ENCODE peak calls at places on chromosomes 6 and 20, in four cellular contexts. One of them, this sample, is unnamed.

GRCh38 chr20:8361008-8361652 is 229.1 kb downstream of the PLCB1 start:
- DNase-seq in neuronal stem cell: no peak
- DNase-seq in mesendoderm: peak
- DNase-seq in IMR-90: peak
- DNase-seq in this sample: no peak

GRCh38 chr6:71031912-71032311 is 75.1 kb upstream of the B3GAT2 start:
- DNase-seq in mesendoderm: no peak
- DNase-seq in neuronal stem cell: no peak
- DNase-seq in IMR-90: peak
- DNase-seq in this sample: no peak

GRCh38 chr20:63950701-63951397 is 5.4 kb downstream of the UCKL1 start:
- DNase-seq in IMR-90: no peak
- DNase-seq in mesendoderm: no peak
- DNase-seq in neuronal stem cell: no peak
- DNase-seq in this sample: no peak

GRCh38 chr6:75115501-75115900 is 90.4 kb downstream of the COL12A1 start:
- DNase-seq in IMR-90: peak
- DNase-seq in mesendoderm: peak
- DNase-seq in neuronal stem cell: peak
- DNase-seq in this sample: peak

GRCh38 chr6:69732045-69732444 is 64.8 kb downstream of the LMBRD1 start:
- DNase-seq in mesendoderm: no peak
- DNase-seq in neuronal stem cell: no peak
- DNase-seq in IMR-90: peak
- DNase-seq in this sample: no peak

GRCh38 chr20:50413088-50413500 is 97.1 kb upstream of the PTPN1 start:
- DNase-seq in IMR-90: no peak
- DNase-seq in neuronal stem cell: no peak
- DNase-seq in mesendoderm: no peak
- DNase-seq in this sample: peak

GRCh38 chr6:32177182-32177787 is 920 bp upstream of the RNF5 start:
- DNase-seq in mesendoderm: no peak
- DNase-seq in IMR-90: no peak
- DNase-seq in neuronal stem cell: no peak
- DNase-seq in this sample: no peak

GRCh38 chr6:91634791-91635190 is 1047.9 kb upstream of the MAP3K7 start:
- DNase-seq in neuronal stem cell: no peak
- DNase-seq in mesendoderm: peak
- DNase-seq in IMR-90: no peak
- DNase-seq in this sample: peak

GRCh38 chr6:17278289-17279061 is 2.7 kb upstream of the RBM24 start:
- DNase-seq in neuronal stem cell: no peak
- DNase-seq in mesendoderm: no peak
- DNase-seq in IMR-90: peak
- DNase-seq in this sample: no peak

GRCh38 chr6:151059612-151060095 is 180.1 kb upstream of the AKAP12 start:
- DNase-seq in neuronal stem cell: no peak
- DNase-seq in IMR-90: no peak
- DNase-seq in mesendoderm: no peak
- DNase-seq in this sample: no peak

GRCh38 chr6:138728672-138729071 is 44.9 kb upstream of the CCDC28A start:
- DNase-seq in mesendoderm: no peak
- DNase-seq in IMR-90: no peak
- DNase-seq in neuronal stem cell: no peak
- DNase-seq in this sample: no peak

DNA sequence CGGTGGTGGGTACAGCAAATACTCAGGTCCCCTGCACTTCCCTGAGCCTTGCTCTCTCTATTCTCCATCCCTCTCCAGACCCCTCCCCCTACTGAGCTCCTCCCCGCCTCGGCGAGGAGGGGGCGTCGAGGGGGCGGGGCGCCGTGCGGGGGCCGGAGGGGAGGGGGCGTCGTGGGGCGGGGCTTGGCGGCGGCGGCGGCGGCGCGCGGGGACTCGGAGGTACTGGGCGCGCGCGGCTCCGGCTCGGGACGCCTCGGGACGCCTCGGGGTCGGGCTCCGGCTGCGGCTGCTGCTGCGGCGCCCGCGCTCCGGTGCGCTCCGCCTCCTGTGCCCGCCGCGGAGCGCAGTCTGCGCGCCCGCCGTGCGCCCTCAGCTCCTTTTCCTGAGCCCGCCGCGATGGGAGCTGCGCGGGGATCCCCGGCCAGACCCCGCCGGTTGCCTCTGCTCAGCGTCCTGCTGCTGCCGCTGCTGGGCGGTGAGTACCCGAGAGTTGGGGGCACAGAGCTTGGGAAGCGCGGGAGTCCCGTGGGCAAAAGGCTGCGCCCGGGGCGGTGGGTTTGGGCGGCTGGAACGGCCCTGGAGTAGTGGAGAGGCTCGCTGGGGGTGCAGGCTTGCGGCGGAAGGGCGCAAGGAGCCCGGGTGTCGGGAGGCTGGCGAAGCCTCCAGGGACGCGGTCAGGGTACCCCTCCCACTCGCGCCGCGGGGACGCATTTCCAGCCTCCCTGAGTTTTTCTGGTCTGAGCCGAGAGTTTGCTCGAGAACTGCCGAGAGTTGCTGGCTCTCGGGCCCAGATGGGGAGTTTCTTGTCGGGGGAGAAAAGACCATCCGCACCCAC is at the start of gene PTK7:
- DNase-seq in mesendoderm: peak
- DNase-seq in IMR-90: peak
- DNase-seq in neuronal stem cell: peak
- DNase-seq in this sample: peak
- H2AK5ac ChIP-seq in mesendoderm: peak
- H2AK5ac ChIP-seq in IMR-90: peak
- H2AK5ac ChIP-seq in neuronal stem cell: peak
- H2AK5ac ChIP-seq in this sample: peak

GRCh38 chr6:121608270-121608669 is 172.8 kb downstream of the GJA1 start:
- DNase-seq in IMR-90: peak
- DNase-seq in neuronal stem cell: no peak
- DNase-seq in mesendoderm: no peak
- DNase-seq in this sample: no peak

GRCh38 chr6:121600389-121601233 is 165.2 kb downstream of the GJA1 start:
- DNase-seq in mesendoderm: no peak
- DNase-seq in neuronal stem cell: no peak
- DNase-seq in IMR-90: peak
- DNase-seq in this sample: no peak

GRCh38 chr6:121607716-121608115 is 172.3 kb downstream of the GJA1 start:
- DNase-seq in neuronal stem cell: no peak
- DNase-seq in IMR-90: no peak
- DNase-seq in mesendoderm: no peak
- DNase-seq in this sample: no peak

GRCh38 chr6:121597654-121598053 is 162.2 kb downstream of the GJA1 start:
- DNase-seq in IMR-90: peak
- DNase-seq in mesendoderm: no peak
- DNase-seq in neuronal stem cell: no peak
- DNase-seq in this sample: no peak

DNA sequence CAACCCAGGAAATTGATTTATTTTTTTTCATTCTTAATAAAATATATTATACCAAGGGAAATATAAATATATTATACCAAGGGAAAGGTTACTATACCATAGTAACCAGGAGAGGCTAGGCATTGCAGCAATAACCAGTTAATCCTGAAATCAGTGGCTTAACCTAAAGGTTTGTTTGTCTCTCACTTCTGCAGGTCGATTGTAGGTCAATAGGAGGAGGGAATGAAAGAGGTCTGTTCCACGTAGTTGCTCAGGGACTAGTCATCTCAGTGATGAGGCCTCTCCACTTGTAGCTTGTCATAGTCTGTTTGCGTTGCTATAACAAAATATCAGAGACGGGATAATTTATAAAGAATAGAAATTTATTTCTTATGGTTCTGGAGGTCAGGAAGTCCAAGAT is 168.0 kb downstream of the GJA1 start:
- DNase-seq in IMR-90: no peak
- DNase-seq in neuronal stem cell: no peak
- DNase-seq in mesendoderm: no peak
- DNase-seq in this sample: no peak
- H2AK5ac ChIP-seq in IMR-90: peak
- H2AK5ac ChIP-seq in neuronal stem cell: no peak
- H2AK5ac ChIP-seq in mesendoderm: no peak
- H2AK5ac ChIP-seq in this sample: no peak

DNA sequence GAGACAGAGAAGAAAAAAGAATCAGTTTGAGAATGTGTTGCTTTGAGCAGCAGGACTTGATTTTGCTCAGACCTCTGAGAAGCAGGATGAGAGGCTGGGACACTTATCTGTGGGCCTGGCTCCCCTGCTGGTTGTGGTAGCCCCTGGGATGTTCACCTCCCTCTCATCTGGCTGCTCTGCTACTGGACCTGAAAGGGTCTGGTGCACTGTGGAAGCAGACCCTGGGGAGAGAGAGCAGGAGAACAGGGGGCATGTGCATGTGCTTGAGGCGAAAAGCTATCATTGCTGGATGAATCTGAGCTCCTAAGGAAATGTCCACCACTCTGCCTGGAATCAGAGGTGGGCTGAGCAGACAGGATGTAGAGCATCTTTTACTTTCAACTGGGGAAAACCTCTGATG is 161.1 kb downstream of the SCP2D1 start:
- DNase-seq in IMR-90: no peak
- DNase-seq in neuronal stem cell: no peak
- DNase-seq in mesendoderm: no peak
- DNase-seq in this sample: no peak
- H2AK5ac ChIP-seq in IMR-90: no peak
- H2AK5ac ChIP-seq in neuronal stem cell: no peak
- H2AK5ac ChIP-seq in mesendoderm: no peak
- H2AK5ac ChIP-seq in this sample: no peak

GRCh38 chr20:16014436-16014835 is 558.8 kb downstream of the KIF16B start:
- DNase-seq in neuronal stem cell: no peak
- DNase-seq in mesendoderm: no peak
- DNase-seq in IMR-90: no peak
- DNase-seq in this sample: no peak

GRCh38 chr20:16011061-16011460 is 562.2 kb downstream of the KIF16B start:
- DNase-seq in IMR-90: no peak
- DNase-seq in mesendoderm: no peak
- DNase-seq in neuronal stem cell: no peak
- DNase-seq in this sample: no peak

GRCh38 chr20:16007978-16008377 is 565.3 kb downstream of the KIF16B start:
- DNase-seq in neuronal stem cell: no peak
- DNase-seq in IMR-90: no peak
- DNase-seq in mesendoderm: peak
- DNase-seq in this sample: no peak

GRCh38 chr20:16013631-16014030 is 559.6 kb downstream of the KIF16B start:
- DNase-seq in IMR-90: no peak
- DNase-seq in mesendoderm: no peak
- DNase-seq in neuronal stem cell: no peak
- DNase-seq in this sample: no peak

DNA sequence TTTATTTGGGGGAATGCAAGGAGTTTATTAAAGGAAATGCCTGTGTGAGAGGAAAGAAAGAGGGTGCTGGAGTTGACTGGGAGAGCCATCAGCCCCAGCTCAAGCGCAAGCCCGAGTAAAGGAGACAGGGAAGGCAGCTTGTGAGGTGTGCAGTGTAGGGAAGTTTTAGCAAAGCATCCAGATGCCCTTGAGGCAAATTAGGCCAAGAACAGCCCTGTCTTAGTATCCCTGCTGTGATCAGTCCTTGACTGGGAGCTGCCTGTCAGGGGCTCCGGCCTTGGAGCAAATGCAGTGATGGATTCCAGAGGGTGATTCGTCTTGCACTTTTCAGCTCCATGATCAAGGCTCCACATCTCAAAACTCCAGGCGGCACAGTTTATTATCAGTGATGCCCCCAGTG is 561.7 kb downstream of the KIF16B start:
- DNase-seq in neuronal stem cell: no peak
- DNase-seq in mesendoderm: peak
- DNase-seq in IMR-90: no peak
- DNase-seq in this sample: no peak
- H2AK5ac ChIP-seq in neuronal stem cell: no peak
- H2AK5ac ChIP-seq in mesendoderm: no peak
- H2AK5ac ChIP-seq in IMR-90: no peak
- H2AK5ac ChIP-seq in this sample: no peak

GRCh38 chr6:12892201-12892600 is 175.6 kb downstream of the PHACTR1 start:
- DNase-seq in neuronal stem cell: no peak
- DNase-seq in IMR-90: no peak
- DNase-seq in mesendoderm: no peak
- DNase-seq in this sample: no peak

GRCh38 chr6:12884983-12885382 is 168.4 kb downstream of the PHACTR1 start:
- DNase-seq in IMR-90: no peak
- DNase-seq in mesendoderm: no peak
- DNase-seq in neuronal stem cell: no peak
- DNase-seq in this sample: no peak

GRCh38 chr6:12891595-12891994 is 175.0 kb downstream of the PHACTR1 start:
- DNase-seq in mesendoderm: no peak
- DNase-seq in IMR-90: no peak
- DNase-seq in neuronal stem cell: no peak
- DNase-seq in this sample: no peak

GRCh38 chr6:12886961-12887775 is 170.6 kb downstream of the PHACTR1 start:
- DNase-seq in mesendoderm: peak
- DNase-seq in IMR-90: no peak
- DNase-seq in neuronal stem cell: no peak
- DNase-seq in this sample: no peak

GRCh38 chr6:12890171-12890790 is 173.7 kb downstream of the PHACTR1 start:
- DNase-seq in neuronal stem cell: no peak
- DNase-seq in mesendoderm: peak
- DNase-seq in IMR-90: no peak
- DNase-seq in this sample: peak
- H2AK5ac ChIP-seq in neuronal stem cell: no peak
- H2AK5ac ChIP-seq in mesendoderm: no peak
- H2AK5ac ChIP-seq in IMR-90: no peak
- H2AK5ac ChIP-seq in this sample: no peak

GRCh38 chr6:41731561-41732086 is 3.8 kb downstream of the TFEB start:
- DNase-seq in mesendoderm: no peak
- DNase-seq in IMR-90: no peak
- DNase-seq in neuronal stem cell: no peak
- DNase-seq in this sample: no peak
- H2AK5ac ChIP-seq in mesendoderm: no peak
- H2AK5ac ChIP-seq in IMR-90: no peak
- H2AK5ac ChIP-seq in neuronal stem cell: no peak
- H2AK5ac ChIP-seq in this sample: no peak

DNA sequence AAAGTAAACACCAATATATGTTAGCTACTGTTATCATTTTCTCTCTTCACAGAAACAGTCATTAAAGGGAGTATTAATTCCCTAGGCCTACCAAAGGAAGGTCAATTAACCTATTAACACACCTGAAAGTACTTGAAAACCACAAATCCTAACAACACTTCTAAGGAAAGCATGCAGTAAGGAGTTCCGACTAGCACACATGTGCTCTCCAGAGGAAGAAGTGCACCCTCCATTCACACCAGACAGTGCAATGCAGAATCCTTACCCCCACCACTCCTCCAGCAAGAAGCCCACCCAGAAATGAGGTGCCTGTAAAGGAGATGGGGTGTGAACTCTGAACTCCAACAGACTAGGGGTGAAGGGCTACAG is 58.7 kb downstream of the EPB41L2 start:
- DNase-seq in neuronal stem cell: no peak
- DNase-seq in mesendoderm: no peak
- DNase-seq in IMR-90: no peak
- DNase-seq in this sample: no peak
- H2AK5ac ChIP-seq in neuronal stem cell: no peak
- H2AK5ac ChIP-seq in mesendoderm: no peak
- H2AK5ac ChIP-seq in IMR-90: no peak
- H2AK5ac ChIP-seq in this sample: no peak

This sample was measured in trophoblast cell.